ENCODE peak calls at places on chromosomes 1 and 21, in seven cellular contexts. One of them, this sample, is unnamed.

GRCh38 chr1:77550135-77550534 is 132.3 kb downstream of the ZZZ3 start:
- DNase-seq in SK-N-SH: no peak
- DNase-seq in body of pancreas: no peak
- DNase-seq in endothelial cell of umbilical vein: no peak
- DNase-seq in Panc1: no peak
- DNase-seq in mammary epithelial cell: no peak
- DNase-seq in mucosa of descending colon: no peak
- DNase-seq in this sample: no peak

GRCh38 chr1:224860488-224860887 is 69.0 kb upstream of the DNAH14 start:
- DNase-seq in mucosa of descending colon: no peak
- DNase-seq in SK-N-SH: no peak
- DNase-seq in mammary epithelial cell: no peak
- DNase-seq in body of pancreas: no peak
- DNase-seq in endothelial cell of umbilical vein: no peak
- DNase-seq in Panc1: no peak
- DNase-seq in this sample: no peak

GRCh38 chr1:60974524-60974923 is 107.8 kb upstream of the NFIA start:
- DNase-seq in mucosa of descending colon: no peak
- DNase-seq in endothelial cell of umbilical vein: no peak
- DNase-seq in mammary epithelial cell: no peak
- DNase-seq in Panc1: no peak
- DNase-seq in SK-N-SH: no peak
- DNase-seq in body of pancreas: no peak
- DNase-seq in this sample: no peak

GRCh38 chr21:43193651-43194302 is 25.0 kb downstream of the CRYAA start:
- DNase-seq in Panc1: no peak
- DNase-seq in body of pancreas: peak; percentile 24
- DNase-seq in mammary epithelial cell: peak; percentile 96
- DNase-seq in mucosa of descending colon: no peak
- DNase-seq in endothelial cell of umbilical vein: no peak
- DNase-seq in SK-N-SH: peak; percentile 38
- DNase-seq in this sample: no peak

GRCh38 chr1:18854331-18855025 is 5.0 kb downstream of the TAS1R2 start:
- DNase-seq in endothelial cell of umbilical vein: no peak
- DNase-seq in SK-N-SH: no peak
- DNase-seq in mucosa of descending colon: no peak
- DNase-seq in mammary epithelial cell: no peak
- DNase-seq in Panc1: no peak
- DNase-seq in body of pancreas: no peak
- DNase-seq in this sample: no peak

GRCh38 chr1:43405219-43405875 is 15.6 kb downstream of the SZT2 start:
- DNase-seq in Panc1: no peak
- DNase-seq in mucosa of descending colon: peak; percentile 68
- DNase-seq in body of pancreas: no peak
- DNase-seq in endothelial cell of umbilical vein: no peak
- DNase-seq in SK-N-SH: no peak
- DNase-seq in mammary epithelial cell: no peak
- DNase-seq in this sample: peak; percentile 85

GRCh38 chr1:60972841-60973364 is 109.5 kb upstream of the NFIA start:
- DNase-seq in mucosa of descending colon: no peak
- DNase-seq in mammary epithelial cell: peak; percentile 89
- DNase-seq in Panc1: no peak
- DNase-seq in endothelial cell of umbilical vein: peak; percentile 16
- DNase-seq in body of pancreas: no peak
- DNase-seq in SK-N-SH: no peak
- DNase-seq in this sample: peak; percentile 3

GRCh38 chr1:156461141-156461540 is 39.4 kb downstream of the MEF2D start:
- DNase-seq in body of pancreas: no peak
- DNase-seq in endothelial cell of umbilical vein: no peak
- DNase-seq in SK-N-SH: no peak
- DNase-seq in Panc1: no peak
- DNase-seq in mammary epithelial cell: no peak
- DNase-seq in mucosa of descending colon: no peak
- DNase-seq in this sample: no peak

GRCh38 chr1:78831731-78832360 is 174.7 kb downstream of the ADGRL4 start:
- DNase-seq in mammary epithelial cell: peak; percentile 92
- DNase-seq in SK-N-SH: no peak
- DNase-seq in body of pancreas: no peak
- DNase-seq in endothelial cell of umbilical vein: peak; percentile 78
- DNase-seq in Panc1: no peak
- DNase-seq in mucosa of descending colon: no peak
- DNase-seq in this sample: no peak

GRCh38 chr1:155940531-155940992 is 876 bp upstream of the RXFP4 start:
- DNase-seq in endothelial cell of umbilical vein: peak; percentile 84
- DNase-seq in mammary epithelial cell: peak; percentile 51
- DNase-seq in body of pancreas: peak; percentile 84
- DNase-seq in SK-N-SH: peak; percentile 74
- DNase-seq in mucosa of descending colon: peak; percentile 81
- DNase-seq in Panc1: peak; percentile 36
- DNase-seq in this sample: peak; percentile 90

GRCh38 chr21:24897883-24898282 is 709.4 kb downstream of the MRPL39 start:
- DNase-seq in body of pancreas: no peak
- DNase-seq in mucosa of descending colon: no peak
- DNase-seq in endothelial cell of umbilical vein: no peak
- DNase-seq in Panc1: no peak
- DNase-seq in SK-N-SH: no peak
- DNase-seq in mammary epithelial cell: no peak
- DNase-seq in this sample: no peak
- H3K9me3 ChIP-seq in body of pancreas: no peaks in the 10 kb centered on the region
- H3K9me3 ChIP-seq in mucosa of descending colon: no peaks in the 10 kb centered on the region
- H3K9me3 ChIP-seq in endothelial cell of umbilical vein: peaks cover 2% of the 10 kb centered on the region
- H3K9me3 ChIP-seq in Panc1: no peaks in the 10 kb centered on the region
- H3K9me3 ChIP-seq in SK-N-SH: no peaks in the 10 kb centered on the region
- H3K9me3 ChIP-seq in mammary epithelial cell: peaks cover 13% of the 10 kb centered on the region
- H3K9me3 ChIP-seq in this sample: no peaks in the 10 kb centered on the region

GRCh38 chr1:63731117-63732043 is 42.4 kb upstream of the ROR1 start:
- DNase-seq in Panc1: peak; percentile 96
- DNase-seq in SK-N-SH: no peak
- DNase-seq in mucosa of descending colon: peak; percentile 31
- DNase-seq in endothelial cell of umbilical vein: peak; percentile 88
- DNase-seq in mammary epithelial cell: peak; percentile 94
- DNase-seq in body of pancreas: no peak
- DNase-seq in this sample: peak; percentile 17
- H3K4me3 ChIP-seq in Panc1: peak overlapping the region; percentile 38
- H3K4me3 ChIP-seq in SK-N-SH: no peak overlapping the region
- H3K4me3 ChIP-seq in mucosa of descending colon: no peak overlapping the region
- H3K4me3 ChIP-seq in endothelial cell of umbilical vein: no peak overlapping the region
- H3K4me3 ChIP-seq in mammary epithelial cell: no peak overlapping the region
- H3K4me3 ChIP-seq in body of pancreas: no peak overlapping the region
- H3K4me3 ChIP-seq in this sample: no peak overlapping the region

GRCh38 chr1:203276408-203276807 is 28.9 kb upstream of the BTG2 start:
- DNase-seq in Panc1: no peak
- DNase-seq in mucosa of descending colon: peak; percentile 2
- DNase-seq in mammary epithelial cell: no peak
- DNase-seq in SK-N-SH: no peak
- DNase-seq in endothelial cell of umbilical vein: no peak
- DNase-seq in body of pancreas: no peak
- DNase-seq in this sample: no peak
- H3K4me1 ChIP-seq in Panc1: peaks cover 3% of the 10 kb centered on the region
- H3K4me1 ChIP-seq in mucosa of descending colon: peaks cover 45% of the 10 kb centered on the region
- H3K4me1 ChIP-seq in mammary epithelial cell: peaks cover 57% of the 10 kb centered on the region
- H3K4me1 ChIP-seq in SK-N-SH: peaks cover 25% of the 10 kb centered on the region
- H3K4me1 ChIP-seq in endothelial cell of umbilical vein: peaks cover 5% of the 10 kb centered on the region
- H3K4me1 ChIP-seq in body of pancreas: peaks cover 52% of the 10 kb centered on the region
- H3K4me1 ChIP-seq in this sample: peaks cover 2% of the 10 kb centered on the region

GRCh38 chr1:148318123-148318899 is 164.8 kb downstream of the PPIAL4G start:
- DNase-seq in endothelial cell of umbilical vein: no peak
- DNase-seq in body of pancreas: no peak
- DNase-seq in SK-N-SH: no peak
- DNase-seq in mammary epithelial cell: no peak
- DNase-seq in Panc1: no peak
- DNase-seq in mucosa of descending colon: peak; percentile 44
- DNase-seq in this sample: peak; percentile 41
- H3K9me3 ChIP-seq in endothelial cell of umbilical vein: no peaks in the 10 kb centered on the region
- H3K9me3 ChIP-seq in body of pancreas: no peaks in the 10 kb centered on the region
- H3K9me3 ChIP-seq in SK-N-SH: no peaks in the 10 kb centered on the region
- H3K9me3 ChIP-seq in mammary epithelial cell: peaks cover 3% of the 10 kb centered on the region
- H3K9me3 ChIP-seq in Panc1: no peaks in the 10 kb centered on the region
- H3K9me3 ChIP-seq in mucosa of descending colon: no peaks in the 10 kb centered on the region
- H3K9me3 ChIP-seq in this sample: no peaks in the 10 kb centered on the region

GRCh38 chr1:221689138-221689537 is 52.8 kb downstream of the DUSP10 start:
- DNase-seq in body of pancreas: no peak
- DNase-seq in mammary epithelial cell: no peak
- DNase-seq in endothelial cell of umbilical vein: no peak
- DNase-seq in mucosa of descending colon: no peak
- DNase-seq in SK-N-SH: no peak
- DNase-seq in Panc1: no peak
- DNase-seq in this sample: no peak

GRCh38 chr1:221693087-221693486 is 48.8 kb downstream of the DUSP10 start:
- DNase-seq in endothelial cell of umbilical vein: no peak
- DNase-seq in SK-N-SH: no peak
- DNase-seq in Panc1: no peak
- DNase-seq in body of pancreas: no peak
- DNase-seq in mucosa of descending colon: no peak
- DNase-seq in mammary epithelial cell: no peak
- DNase-seq in this sample: no peak

GRCh38 chr1:221692643-221693042 is 49.2 kb downstream of the DUSP10 start:
- DNase-seq in SK-N-SH: no peak
- DNase-seq in mammary epithelial cell: no peak
- DNase-seq in body of pancreas: no peak
- DNase-seq in mucosa of descending colon: no peak
- DNase-seq in Panc1: no peak
- DNase-seq in endothelial cell of umbilical vein: no peak
- DNase-seq in this sample: no peak

GRCh38 chr1:221694109-221694508 is 47.8 kb downstream of the DUSP10 start:
- DNase-seq in body of pancreas: no peak
- DNase-seq in SK-N-SH: no peak
- DNase-seq in endothelial cell of umbilical vein: no peak
- DNase-seq in Panc1: no peak
- DNase-seq in mammary epithelial cell: no peak
- DNase-seq in mucosa of descending colon: no peak
- DNase-seq in this sample: no peak

GRCh38 chr1:221691320-221691719 is 50.6 kb downstream of the DUSP10 start:
- DNase-seq in mucosa of descending colon: no peak
- DNase-seq in endothelial cell of umbilical vein: no peak
- DNase-seq in mammary epithelial cell: no peak
- DNase-seq in SK-N-SH: no peak
- DNase-seq in body of pancreas: no peak
- DNase-seq in Panc1: no peak
- DNase-seq in this sample: no peak
- H3K4me3 ChIP-seq in mucosa of descending colon: no peak overlapping the region
- H3K4me3 ChIP-seq in endothelial cell of umbilical vein: no peak overlapping the region
- H3K4me3 ChIP-seq in mammary epithelial cell: no peak overlapping the region
- H3K4me3 ChIP-seq in SK-N-SH: no peak overlapping the region
- H3K4me3 ChIP-seq in body of pancreas: no peak overlapping the region
- H3K4me3 ChIP-seq in Panc1: no peak overlapping the region
- H3K4me3 ChIP-seq in this sample: no peak overlapping the region

DNA sequence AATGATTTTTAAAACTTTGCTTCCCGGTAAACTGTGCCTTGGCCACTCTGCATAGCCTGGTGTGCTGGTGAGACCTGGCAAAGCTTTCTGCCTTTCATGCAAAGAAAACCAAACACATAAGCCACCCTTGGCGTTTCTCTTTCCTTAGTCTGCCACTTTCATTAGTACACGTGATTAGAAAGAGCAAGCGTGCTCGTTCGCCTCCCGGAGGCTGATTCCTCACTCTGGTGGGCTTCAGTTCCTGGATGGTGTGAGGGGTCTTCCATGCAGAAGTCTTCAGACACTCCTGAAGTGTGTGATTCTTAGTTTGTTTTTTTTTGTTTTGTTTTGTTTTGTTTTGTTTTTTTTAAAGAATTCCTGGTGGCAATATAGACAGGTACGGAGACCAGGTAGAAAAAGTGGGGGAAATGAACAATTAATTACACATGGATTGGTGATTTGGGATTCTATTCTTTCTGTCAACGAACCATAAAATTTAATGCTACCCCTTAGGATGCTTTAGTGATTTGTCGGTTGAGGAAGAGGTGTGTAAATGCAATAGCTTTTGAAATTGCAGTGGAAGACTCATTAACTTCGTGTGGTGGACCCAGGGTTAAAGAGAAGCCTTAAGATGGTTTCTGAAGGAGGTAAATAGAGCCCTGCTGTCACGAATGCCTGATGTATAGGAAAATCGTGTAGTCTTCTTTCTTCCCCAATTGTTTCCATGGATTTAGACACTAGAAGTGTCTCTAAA is 2.1 kb downstream of the GALNT2 start:
- DNase-seq in Panc1: no peak
- DNase-seq in SK-N-SH: peak; percentile 27
- DNase-seq in body of pancreas: peak; percentile 37
- DNase-seq in mucosa of descending colon: peak; percentile 32
- DNase-seq in endothelial cell of umbilical vein: no peak
- DNase-seq in mammary epithelial cell: no peak
- DNase-seq in this sample: peak; percentile 43
- H3K4me1 ChIP-seq in Panc1: peaks cover 53% of the 10 kb centered on the region
- H3K4me1 ChIP-seq in SK-N-SH: peaks cover 33% of the 10 kb centered on the region
- H3K4me1 ChIP-seq in body of pancreas: peaks cover 70% of the 10 kb centered on the region
- H3K4me1 ChIP-seq in mucosa of descending colon: peaks cover 14% of the 10 kb centered on the region
- H3K4me1 ChIP-seq in endothelial cell of umbilical vein: peaks cover 11% of the 10 kb centered on the region
- H3K4me1 ChIP-seq in mammary epithelial cell: peaks cover 44% of the 10 kb centered on the region
- H3K4me1 ChIP-seq in this sample: peaks cover 1% of the 10 kb centered on the region